ENCODE peak calls at places on chromosomes 11 and 22, in eight cellular contexts. G is NB4, E is brain microvascular endothelial cell, N is right lobe of liver, O is RWPE1, Z is AG09319, X is WTC11, Q is ovary. Y is an unnamed sample.

GRCh38 chr11:47916361-47916841 is 64.0 kb upstream of the PTPRJ start:
- DNase-seq in X (no peak), E (no peak), N (no peak), Q (peak; percentile 47), Z (no peak), O (no peak), G (no peak), Y (no peak)

GRCh38 chr11:47571895-47572294 is 6.5 kb downstream of the PTPMT1 start:
- DNase-seq in X (no peak), G (no peak), Q (no peak), O (no peak), Z (no peak), E (peak; percentile 71), N (no peak), Y (no peak)

GRCh38 chr11:60924110-60924905 is at the start of gene TMEM132A:
- DNase-seq in X (peak; percentile 85), O (peak; percentile 93), N (peak; percentile 77), Z (no peak), G (no peak), Q (peak; percentile 76), E (peak; percentile 62), Y (peak; percentile 83)

GRCh38 chr11:1040428-1041148 is 4.1 kb upstream of the MUC6 start:
- DNase-seq in Z (no peak), X (no peak), N (no peak), E (no peak), G (no peak), O (no peak), Q (no peak), Y (no peak)

GRCh38 chr11:78841451-78842060 is 266.9 kb upstream of the NARS2 start:
- DNase-seq in Q (no peak), N (no peak), O (peak; percentile 5), Z (no peak), X (peak; percentile 21), E (no peak), G (no peak), Y (no peak)

GRCh38 chr11:30046211-30046945 is 29.5 kb upstream of the KCNA4 start:
- DNase-seq in Z (no peak), O (no peak), G (peak; percentile 17), N (no peak), Q (no peak), X (peak; percentile 52), E (no peak), Y (no peak)

GRCh38 chr11:43576834-43577521 is 103.6 kb upstream of the HSD17B12 start:
- DNase-seq in Q (peak; percentile 61), E (peak; percentile 43), O (peak; percentile 67), G (peak; percentile 41), X (peak; percentile 92), N (no peak), Z (no peak), Y (peak; percentile 60)

GRCh38 chr11:5691963-5692358 is 2.4 kb downstream of the TRIM22 start:
- DNase-seq in Z (no peak), G (peak; percentile 54), O (no peak), N (no peak), E (no peak), Q (no peak), X (no peak), Y (no peak)

GRCh38 chr11:6572215-6572614 is 31.2 kb downstream of the RRP8 start:
- DNase-seq in Z (peak; percentile 25), G (no peak), Q (no peak), O (no peak), E (peak; percentile 42), X (no peak), N (no peak), Y (no peak)

GRCh38 chr11:47466201-47466600 is 17.3 kb upstream of the RAPSN start:
- DNase-seq in Q (no peak), E (no peak), X (no peak), Z (no peak), N (no peak), O (no peak), G (no peak), Y (no peak)

GRCh38 chr11:19952101-19952605 is 208.1 kb downstream of the DBX1 start:
- DNase-seq in X (no peak), G (no peak), N (no peak), Z (no peak), Q (no peak), O (no peak), E (no peak), Y (no peak)

GRCh38 chr11:75626692-75627536 is 41.9 kb downstream of the MAP6 start:
- DNase-seq in Z (no peak), O (no peak), X (no peak), N (no peak), E (peak; percentile 30), Q (no peak), G (no peak), Y (no peak)

GRCh38 chr11:126114486-126115252 is 52.0 kb upstream of the CDON start:
- DNase-seq in G (peak; percentile 52), N (no peak), O (no peak), X (no peak), E (no peak), Q (no peak), Z (no peak), Y (no peak)

GRCh38 chr11:77069336-77069968 is 2.7 kb downstream of the CAPN5 start:
- DNase-seq in X (no peak), Q (no peak), E (no peak), G (no peak), Z (no peak), O (no peak), N (peak; percentile 32), Y (no peak)

GRCh38 chr22:22235564-22235963 is 9.0 kb upstream of the VPREB1 start:
- DNase-seq in Z (no peak), E (no peak), X (peak; percentile 57), O (no peak), N (no peak), Q (no peak), G (peak; percentile 32), Y (peak; percentile 75)

GRCh38 chr11:74739546-74740270 is 8.5 kb upstream of the CHRDL2 start:
- DNase-seq in X (peak; percentile 62), O (peak; percentile 79), Q (no peak), N (peak; percentile 60), E (peak; percentile 35), Z (peak; percentile 40), G (peak; percentile 73), Y (peak; percentile 75)

GRCh38 chr11:117510646-117511045 is 183.0 kb downstream of the CEP164 start:
- DNase-seq in O (no peak), Q (no peak), Z (no peak), G (peak; percentile 77), X (no peak), E (no peak), N (no peak), Y (no peak)

GRCh38 chr11:23257088-23257487 is 396.8 kb upstream of the CCDC179 start:
- DNase-seq in Z (no peak), O (no peak), E (no peak), Q (no peak), G (no peak), X (no peak), N (no peak), Y (no peak)

GRCh38 chr11:93652161-93652597 is 9.3 kb upstream of the CEP295 start:
- DNase-seq in O (peak; percentile 13), X (no peak), Z (peak; percentile 4), E (peak; percentile 50), G (peak; percentile 69), Q (no peak), N (no peak), Y (no peak)

GRCh38 chr22:22076937-22077703 is 94.5 kb upstream of the TOP3B start:
- DNase-seq in X (no peak), O (peak; percentile 39), G (peak; percentile 16), Z (no peak), Q (no peak), N (no peak), E (peak; percentile 11), Y (no peak)

DNA sequence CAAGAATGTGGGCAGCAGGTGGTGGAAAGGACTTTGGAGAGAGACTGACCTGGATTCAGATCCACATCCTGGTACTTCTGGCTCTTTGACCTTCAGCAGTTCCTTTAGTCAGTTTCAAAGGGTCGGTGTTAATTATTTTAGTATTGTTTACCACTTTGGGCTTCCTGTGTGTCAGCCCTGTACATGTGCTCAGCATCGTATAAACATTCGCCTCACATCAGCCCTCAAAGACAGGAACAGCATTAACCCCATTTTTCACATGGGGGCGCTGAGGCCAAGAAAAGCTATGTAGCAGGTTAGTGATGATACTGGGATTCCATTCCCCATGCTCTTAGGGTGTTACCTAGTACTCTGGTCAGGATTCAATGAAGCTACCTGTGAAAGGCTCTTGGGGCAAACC is 72.1 kb upstream of the YWHAH start:
- DNase-seq in X (peak; percentile 43), Z (no peak), Q (no peak), O (no peak), G (peak; percentile 20), N (no peak), E (no peak), Y (no peak)
- TF ChIP-seq CTCF in X (no peak), Z (no peak), Q (no peak), O (no peak), G (peak; percentile 4), N (no peak), E (peak; percentile 9), Y (peak; percentile 19)

GRCh38 chr11:106156290-106156937 is 79.0 kb downstream of the AASDHPPT start:
- DNase-seq in G (peak; percentile 54), O (peak; percentile 41), Q (no peak), Z (peak; percentile 58), X (no peak), E (peak; percentile 67), N (no peak), Y (peak; percentile 22)
- TF ChIP-seq CTCF in G (peak; percentile 38), O (peak; percentile 65), Q (peak; percentile 18), Z (peak; percentile 50), X (peak; percentile 31), E (peak; percentile 64), N (peak; percentile 50), Y (peak; percentile 48)

DNA sequence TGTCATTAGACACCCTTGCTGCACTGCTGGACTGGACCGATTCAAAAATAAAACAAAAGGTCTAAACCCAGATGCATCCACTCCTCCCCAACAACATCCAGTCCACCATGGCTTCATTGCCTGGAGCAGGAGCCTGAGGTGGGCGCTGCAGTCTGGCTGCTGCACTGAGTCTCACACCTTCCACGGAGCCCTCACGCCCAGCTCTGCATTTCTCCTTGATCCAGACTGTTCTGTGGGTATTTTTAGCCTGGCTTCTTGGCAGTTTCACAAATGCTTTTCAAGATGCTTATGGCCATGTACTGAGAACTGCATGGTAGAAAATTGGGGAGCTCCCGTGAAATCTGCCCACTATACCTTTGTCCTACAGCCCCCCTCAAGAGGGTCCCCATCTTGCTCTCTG is 53.3 kb upstream of the JAM3 start:
- DNase-seq in G (no peak), N (no peak), Q (no peak), Z (no peak), O (no peak), X (no peak), E (no peak), Y (no peak)
- TF ChIP-seq CTCF in G (no peak), N (no peak), Q (no peak), Z (no peak), O (no peak), X (no peak), E (no peak), Y (no peak)

GRCh38 chr11:115249179-115249578 is 255.0 kb downstream of the CADM1 start:
- DNase-seq in X (no peak), G (no peak), Z (no peak), Q (no peak), E (no peak), N (no peak), O (no peak), Y (no peak)
- TF ChIP-seq CTCF in X (no peak), G (no peak), Z (no peak), Q (no peak), E (no peak), N (no peak), O (no peak), Y (no peak)

GRCh38 chr11:131579932-131580387 is 209.5 kb downstream of the NTM start:
- DNase-seq in Z (peak; percentile 65), E (peak; percentile 52), Q (no peak), X (peak; percentile 70), G (peak; percentile 16), N (no peak), O (peak; percentile 3), Y (peak; percentile 32)
- TF ChIP-seq CTCF in Z (peak; percentile 84), E (peak; percentile 90), Q (no peak), X (peak; percentile 68), G (peak; percentile 40), N (no peak), O (no peak), Y (peak; percentile 58)